ENCODE peak calls at places on chromosomes 6 and 20, in four cellular contexts. W, L, G and D are unnamed samples.

GRCh38 chr20:22410556-22411130 is 173.7 kb downstream of the FOXA2 start:
- DNase-seq in L (no peak), W (no peak), G (no peak), D (no peak)

GRCh38 chr6:62891065-62891647 is 320.1 kb upstream of the FKBP1C start:
- DNase-seq in W (peak; percentile 29), G (no peak), L (peak; percentile 10), D (no peak)

GRCh38 chr6:149918151-149918905 is 4.6 kb downstream of the RAET1G start:
- DNase-seq in L (no peak), G (no peak), W (no peak), D (no peak)

GRCh38 chr6:26021350-26022165 is 59.0 kb downstream of the TRIM38 start:
- DNase-seq in G (peak; percentile 80), W (peak; percentile 96), L (peak; percentile 93), D (peak; percentile 89)

GRCh38 chr20:51803157-51803854 is 985 bp upstream of the SALL4 start:
- DNase-seq in G (peak; percentile 43), W (no peak), L (no peak), D (no peak)

GRCh38 chr6:133512410-133513016 is 271.4 kb downstream of the EYA4 start:
- DNase-seq in W (peak; percentile 24), L (peak; percentile 12), G (no peak), D (peak; percentile 9)

GRCh38 chr6:164144316-164144715 is 729.8 kb downstream of the QKI start:
- DNase-seq in G (no peak), W (no peak), L (no peak), D (no peak)

GRCh38 chr6:167826230-167827061 is at the start of gene AFDN:
- DNase-seq in G (no peak), L (no peak), W (peak; percentile 77), D (no peak)

GRCh38 chr6:33716379-33716778 is 4.9 kb upstream of the UQCC2 start:
- DNase-seq in G (no peak), W (no peak), L (no peak), D (no peak)

GRCh38 chr20:33273117-33273851 is 9.7 kb upstream of the BPIFB1 start:
- DNase-seq in W (no peak), L (no peak), G (no peak), D (no peak)

GRCh38 chr20:41316009-41316408 is 1.5 kb downstream of the ZHX3 start:
- DNase-seq in L (no peak), G (no peak), W (no peak), D (no peak)

GRCh38 chr6:152277826-152278247 is 359.3 kb downstream of the SYNE1 start:
- DNase-seq in L (no peak), G (no peak), W (no peak), D (no peak)

GRCh38 chr6:113858067-113858604 is 991 bp downstream of the MARCKS start:
- DNase-seq in W (no peak), L (no peak), G (peak; percentile 27), D (no peak)

GRCh38 chr20:23166563-23166962 is 80.4 kb upstream of the CD93 start:
- DNase-seq in G (no peak), L (no peak), W (no peak), D (no peak)

GRCh38 chr6:137902721-137903120 is 35.7 kb downstream of the TNFAIP3 start:
- DNase-seq in L (no peak), G (no peak), W (no peak), D (no peak)

GRCh38 chr6:161076211-161076677 is 84.7 kb downstream of the MAP3K4 start:
- DNase-seq in G (no peak), L (no peak), W (no peak), D (no peak)

GRCh38 chr20:17614176-17614811 is 44.4 kb downstream of the DSTN start:
- DNase-seq in L (no peak), G (no peak), W (no peak), D (no peak)

GRCh38 chr6:44738652-44739141 is 351.2 kb downstream of the CDC5L start:
- DNase-seq in W (no peak), G (no peak), L (no peak), D (no peak)

GRCh38 chr6:79038061-79038460 is 40.0 kb downstream of the PHIP start:
- DNase-seq in W (no peak), G (no peak), L (no peak), D (no peak)

GRCh38 chr20:48404598-48404997 is 423.2 kb downstream of the PREX1 start:
- DNase-seq in W (peak; percentile 16), L (no peak), G (no peak), D (no peak)

GRCh38 chr20:50344232-50345071 is 153.8 kb downstream of the CEBPB start:
- DNase-seq in L (no peak), W (peak; percentile 8), G (no peak), D (no peak)

GRCh38 chr20:58598271-58599015 is 52.6 kb upstream of the STX16 start:
- DNase-seq in G (no peak), L (no peak), W (no peak), D (no peak)

GRCh38 chr6:21381336-21381963 is 212.1 kb upstream of the SOX4 start:
- DNase-seq in G (no peak), W (no peak), L (no peak), D (no peak)

GRCh38 chr6:125415921-125416320 is 114.2 kb upstream of the HDDC2 start:
- DNase-seq in G (peak; percentile 2), W (no peak), L (no peak), D (no peak)

GRCh38 chr6:36677753-36678487 is 594 bp upstream of the CDKN1A start:
- DNase-seq in W (no peak), L (no peak), G (no peak), D (no peak)

GRCh38 chr6:157385482-157385881 is 4.5 kb downstream of the ZDHHC14 start:
- DNase-seq in L (no peak), G (no peak), W (no peak), D (no peak)

GRCh38 chr6:13445744-13446115 is 41.7 kb downstream of the GFOD1 start:
- DNase-seq in W (no peak), L (no peak), G (no peak), D (no peak)

GRCh38 chr6:15148356-15149058 is 97.4 kb upstream of the JARID2 start:
- DNase-seq in W (no peak), L (no peak), G (peak; percentile 93), D (no peak)

GRCh38 chr6:98833101-98834059 is 994 bp upstream of the POU3F2 start:
- DNase-seq in G (no peak), W (no peak), L (peak; percentile 42), D (peak; percentile 67)

GRCh38 chr20:3239026-3239866 is at the start of gene SLC4A11:
- DNase-seq in G (peak; percentile 77), L (no peak), W (peak; percentile 68), D (peak; percentile 51)

GRCh38 chr20:22584922-22585785 is 782 bp upstream of the FOXA2 start:
- DNase-seq in L (no peak), G (no peak), W (no peak), D (peak; percentile 74)

GRCh38 chr6:79077680-79078056 is 386 bp downstream of the PHIP start:
- DNase-seq in W (peak; percentile 73), L (no peak), G (no peak), D (peak; percentile 20)